ENCODE peak calls at places on chromosomes 1 and 21, in five cellular contexts. Y is NCI-H446 treated with DMSO at 0.1 percent for 48 hours, X is brain microvascular endothelial cell, S is K562, C is foreskin keratinocyte. O is an unnamed sample.

GRCh38 chr1:205928256-205928655 is 15.0 kb downstream of the SLC26A9 start:
- DNase-seq in Y (no peak), X (no peak), S (no peak), C (no peak), O (peak; percentile 10)

GRCh38 chr1:189036628-189037027 is 1441.0 kb downstream of the BRINP3 start:
- DNase-seq in Y (no peak), X (no peak), S (no peak), C (no peak), O (no peak)

GRCh38 chr1:174671826-174672225 is 224.1 kb downstream of the GPR52 start:
- DNase-seq in Y (no peak), X (no peak), S (no peak), C (no peak), O (no peak)

GRCh38 chr1:164366014-164366413 is 193.0 kb upstream of the PBX1 start:
- DNase-seq in Y (no peak), X (no peak), S (no peak), C (no peak), O (no peak)

GRCh38 chr1:8875216-8875861 is 3.1 kb downstream of the ENO1 start:
- DNase-seq in Y (no peak), X (no peak), S (no peak), C (no peak), O (no peak)

GRCh38 chr1:225813250-225813964 is 3.5 kb downstream of the EPHX1 start:
- DNase-seq in Y (no peak), X (peak; percentile 37), S (peak; percentile 82), C (no peak), O (peak; percentile 13)

GRCh38 chr21:36200089-36200561 is 43.5 kb downstream of the DOP1B start:
- DNase-seq in Y (no peak), X (no peak), S (no peak), C (no peak), O (no peak)

GRCh38 chr1:27350673-27351540 is 9.1 kb downstream of the SYTL1 start:
- DNase-seq in Y (no peak), X (no peak), S (peak; percentile 88), C (no peak), O (peak; percentile 62)

GRCh38 chr1:15046487-15047165 is 106.9 kb upstream of the TMEM51 start:
- DNase-seq in Y (peak; percentile 54), X (peak; percentile 57), S (peak; percentile 83), C (peak; percentile 57), O (peak; percentile 92)

GRCh38 chr1:227447531-227447990 is 115.8 kb upstream of the ZNF678 start:
- DNase-seq in Y (no peak), X (peak; percentile 45), S (no peak), C (no peak), O (no peak)

GRCh38 chr1:234750922-234751595 is 141.1 kb upstream of the IRF2BP2 start:
- DNase-seq in Y (no peak), X (no peak), S (peak; percentile 79), C (no peak), O (no peak)

GRCh38 chr21:19049567-19049966 is 646.0 kb upstream of the TMPRSS15 start:
- DNase-seq in Y (no peak), X (no peak), S (no peak), C (no peak), O (peak; percentile 49)

GRCh38 chr1:175172503-175172902 is 20.1 kb downstream of the KIAA0040 start:
- DNase-seq in Y (peak; percentile 70), X (no peak), S (no peak), C (no peak), O (no peak)

GRCh38 chr1:101170506-101171050 is 66.2 kb upstream of the S1PR1 start:
- DNase-seq in Y (no peak), X (no peak), S (no peak), C (no peak), O (no peak)

GRCh38 chr1:168920456-168921094 is 185.9 kb upstream of the ATP1B1 start:
- DNase-seq in Y (no peak), X (peak; percentile 59), S (no peak), C (peak; percentile 51), O (no peak)

GRCh38 chr1:184945034-184945433 is 29.3 kb downstream of the NIBAN1 start:
- DNase-seq in Y (peak; percentile 38), X (no peak), S (no peak), C (peak; percentile 80), O (no peak)

GRCh38 chr1:7420706-7421105 is 350.4 kb upstream of the VAMP3 start:
- DNase-seq in Y (no peak), X (no peak), S (no peak), C (no peak), O (no peak)

GRCh38 chr1:11979818-11980675 is at the start of gene MFN2:
- DNase-seq in Y (peak; percentile 99), X (peak; percentile 95), S (peak; percentile 99), C (peak; percentile 96), O (peak; percentile 93)

GRCh38 chr1:81760487-81761097 is 40.1 kb upstream of the ADGRL2 start:
- DNase-seq in Y (peak; percentile 41), X (peak; percentile 6), S (no peak), C (no peak), O (no peak)

GRCh38 chr1:8629241-8630091 is 188.0 kb downstream of the RERE start:
- DNase-seq in Y (peak; percentile 14), X (no peak), S (no peak), C (no peak), O (peak; percentile 89)

GRCh38 chr1:30381671-30382365 is 341.6 kb downstream of the MATN1 start:
- DNase-seq in Y (no peak), X (no peak), S (no peak), C (no peak), O (no peak)

GRCh38 chr1:51548986-51549619 is 30.0 kb upstream of the EPS15 start:
- DNase-seq in Y (no peak), X (no peak), S (no peak), C (no peak), O (no peak)

GRCh38 chr1:224377676-224378006 is 21.0 kb downstream of the CNIH4 start:
- DNase-seq in Y (no peak), X (peak; percentile 38), S (peak; percentile 28), C (peak; percentile 54), O (no peak)

GRCh38 chr1:63871451-63871850 is 97.6 kb downstream of the ROR1 start:
- DNase-seq in Y (no peak), X (no peak), S (no peak), C (no peak), O (no peak)

GRCh38 chr1:46653405-46653853 is 14.7 kb downstream of the ATPAF1 start:
- DNase-seq in Y (no peak), X (no peak), S (no peak), C (no peak), O (no peak)

GRCh38 chr1:106883208-106883607 is 173.3 kb upstream of the PRMT6 start:
- DNase-seq in Y (no peak), X (no peak), S (no peak), C (no peak), O (no peak)

O was measured in G401.